ENCODE peak calls at places on chromosomes 2 and 18, in ten cellular contexts. G, T, D, R, Z, C, H, E, P and K are unnamed samples.

GRCh38 chr2:17416891-17417391 is 101.3 kb downstream of the RAD51AP2 start:
- DNase-seq in H (no peak), G (no peak), C (no peak), E (no peak), D (peak; percentile 49), R (peak; percentile 82), P (peak; percentile 83), T (no peak), Z (no peak), K (peak; percentile 93)

GRCh38 chr2:232937278-232937906 is 67.3 kb downstream of the SNORC start:
- DNase-seq in R (peak; percentile 67), P (peak; percentile 60), Z (no peak), H (no peak), C (no peak), E (no peak), D (no peak), T (peak; percentile 71), G (no peak), K (no peak)

GRCh38 chr18:58687871-58688308 is 16.6 kb downstream of the MALT1 start:
- DNase-seq in Z (no peak), C (no peak), P (no peak), H (no peak), T (no peak), G (peak; percentile 26), E (peak; percentile 37), D (no peak), R (no peak), K (no peak)

GRCh38 chr2:26086155-26086634 is 52.3 kb downstream of the RAB10 start:
- DNase-seq in D (no peak), E (no peak), T (no peak), C (no peak), H (no peak), R (no peak), P (peak; percentile 95), G (no peak), Z (no peak), K (no peak)

GRCh38 chr2:193627187-193627917 is 1432.6 kb upstream of the TMEFF2 start:
- DNase-seq in T (no peak), R (no peak), H (no peak), P (no peak), E (no peak), Z (no peak), D (no peak), G (no peak), C (no peak), K (no peak)

GRCh38 chr18:63951302-63951705 is 2.2 kb downstream of the HMSD start:
- DNase-seq in G (no peak), D (no peak), P (peak; percentile 48), E (no peak), R (no peak), T (no peak), H (no peak), C (no peak), Z (no peak), K (no peak)

GRCh38 chr2:13542061-13542460 is 825.3 kb downstream of the TRIB2 start:
- DNase-seq in E (no peak), G (no peak), T (no peak), C (no peak), Z (no peak), H (no peak), P (no peak), D (no peak), R (no peak), K (no peak)

GRCh38 chr2:217710218-217710565 is 292.6 kb downstream of the TNS1 start:
- DNase-seq in G (no peak), H (no peak), P (peak; percentile 88), R (no peak), Z (no peak), T (no peak), D (peak; percentile 42), C (no peak), E (no peak), K (no peak)

GRCh38 chr2:202479090-202479489 is 103.0 kb downstream of the BMPR2 start:
- DNase-seq in H (no peak), E (no peak), C (no peak), P (no peak), T (no peak), Z (no peak), G (no peak), R (no peak), D (no peak), K (no peak)

GRCh38 chr2:159637988-159638501 is 21.7 kb upstream of the BAZ2B start:
- DNase-seq in G (no peak), D (no peak), C (no peak), H (no peak), E (no peak), P (peak; percentile 95), R (peak; percentile 46), Z (no peak), T (no peak), K (peak; percentile 99)

GRCh38 chr2:235836416-235837042 is 331.7 kb downstream of the GBX2 start:
- DNase-seq in G (no peak), C (no peak), R (no peak), E (no peak), Z (no peak), P (no peak), T (no peak), H (no peak), D (no peak), K (no peak)

GRCh38 chr2:65416945-65417344 is 15.5 kb downstream of the SPRED2 start:
- DNase-seq in P (no peak), H (no peak), R (no peak), C (no peak), T (no peak), Z (no peak), G (no peak), D (no peak), E (no peak), K (no peak)

GRCh38 chr2:65613968-65614555 is 181.7 kb upstream of the SPRED2 start:
- DNase-seq in G (no peak), C (no peak), T (no peak), Z (no peak), D (no peak), E (no peak), H (no peak), P (no peak), R (no peak), K (no peak)

GRCh38 chr18:61651145-61651879 is 241.5 kb downstream of the RNF152 start:
- DNase-seq in P (no peak), R (no peak), H (no peak), Z (no peak), D (no peak), C (no peak), T (no peak), G (no peak), E (no peak), K (no peak)

GRCh38 chr2:187129866-187130265 is 280.9 kb upstream of the ZSWIM2 start:
- DNase-seq in Z (no peak), T (no peak), E (no peak), R (no peak), G (no peak), D (no peak), H (no peak), C (no peak), P (no peak), K (no peak)

GRCh38 chr2:48183276-48183675 is 277.0 kb upstream of the FBXO11 start:
- DNase-seq in R (no peak), H (no peak), T (no peak), C (no peak), D (no peak), P (no peak), E (no peak), G (no peak), Z (no peak), K (no peak)

GRCh38 chr18:54717673-54718435 is 110.4 kb upstream of the RAB27B start:
- DNase-seq in Z (no peak), R (no peak), E (no peak), H (no peak), G (no peak), T (peak; percentile 26), D (no peak), P (peak; percentile 45), C (no peak), K (no peak)

GRCh38 chr18:6405237-6406074 is 9.3 kb downstream of the L3MBTL4 start:
- DNase-seq in E (no peak), D (no peak), T (no peak), Z (no peak), P (no peak), C (no peak), G (no peak), R (no peak), H (no peak), K (no peak)

GRCh38 chr18:31218671-31219383 is 56.2 kb upstream of the DSC1 start:
- DNase-seq in H (no peak), Z (no peak), P (no peak), G (no peak), T (no peak), C (no peak), R (no peak), E (no peak), D (no peak), K (no peak)

GRCh38 chr2:201139836-201140599 is 24.1 kb downstream of the CFLAR start:
- DNase-seq in T (no peak), G (no peak), P (no peak), H (no peak), Z (no peak), C (no peak), E (no peak), R (no peak), D (no peak), K (no peak)

GRCh38 chr2:148554459-148555247 is 89.9 kb upstream of the EPC2 start:
- DNase-seq in Z (no peak), C (no peak), R (no peak), E (no peak), D (no peak), P (peak; percentile 75), G (no peak), T (peak; percentile 33), H (no peak), K (no peak)

GRCh38 chr2:84958135-84959044 is 12.6 kb upstream of the KCMF1 start:
- DNase-seq in T (peak; percentile 67), R (peak; percentile 95), H (no peak), P (peak; percentile 97), C (no peak), E (no peak), Z (peak; percentile 92), G (no peak), D (peak; percentile 63), K (peak; percentile 86)

GRCh38 chr2:191311627-191312026 is 66.4 kb downstream of the MYO1B start:
- DNase-seq in C (no peak), T (no peak), E (no peak), D (no peak), G (no peak), P (peak; percentile 82), Z (no peak), H (no peak), R (peak; percentile 83), K (peak; percentile 70)

GRCh38 chr18:78378403-78378802 is 601.2 kb upstream of the SALL3 start:
- DNase-seq in E (no peak), Z (no peak), C (no peak), G (no peak), R (no peak), D (no peak), T (no peak), H (no peak), P (no peak), K (no peak)

GRCh38 chr2:8247905-8248622 is 433.8 kb upstream of the ID2 start:
- DNase-seq in C (no peak), P (no peak), D (no peak), Z (no peak), E (no peak), T (no peak), R (no peak), G (no peak), H (no peak), K (no peak)

GRCh38 chr2:223613017-223613950 is 11.1 kb upstream of the SCG2 start:
- DNase-seq in D (peak; percentile 94), G (no peak), C (peak; percentile 36), P (peak; percentile 95), H (no peak), Z (no peak), R (peak; percentile 95), E (no peak), T (peak; percentile 90), K (peak; percentile 38)

GRCh38 chr2:132547089-132547687 is 122.8 kb downstream of the LYPD1 start:
- DNase-seq in P (peak; percentile 78), G (no peak), C (peak; percentile 80), R (peak; percentile 37), Z (peak; percentile 69), T (peak; percentile 44), H (no peak), D (peak; percentile 59), E (no peak), K (no peak)

GRCh38 chr2:20590704-20591515 is 60.0 kb downstream of the HS1BP3 start:
- DNase-seq in E (no peak), T (no peak), Z (no peak), G (no peak), R (no peak), P (peak; percentile 47), D (no peak), C (no peak), H (no peak), K (no peak)